ENCODE peak calls at places on chromosomes 11 and 22, in seven cellular contexts. G is ovary, B is IMR-90, C is BE2C, F is thoracic aorta, Z is transverse colon, E is DND-41. L is an unnamed sample. For H3K4me1, the result is how much of the 10 kb centered on the place peaks cover.

GRCh38 chr11:47234669-47235075 is 13.9 kb downstream of the ACP2 start:
- DNase-seq in G (peak), B (peak), C (peak), F (no peak), Z (peak), E (peak), L (no peak)

GRCh38 chr22:36938886-36939285 is 25.5 kb downstream of the CSF2RB start:
- DNase-seq in G (no peak), B (no peak), C (no peak), F (no peak), Z (no peak), E (no peak), L (no peak)

GRCh38 chr11:64244107-64244506 is 2.6 kb downstream of the PPP1R14B start:
- DNase-seq in G (no peak), B (no peak), C (no peak), F (no peak), Z (no peak), E (no peak), L (no peak)

GRCh38 chr11:78787696-78788095 is 213.0 kb upstream of the NARS2 start:
- DNase-seq in G (no peak), B (no peak), C (no peak), F (no peak), Z (no peak), E (no peak), L (no peak)

GRCh38 chr11:67024410-67024809 is 1.5 kb downstream of the SYT12 start:
- DNase-seq in G (no peak), B (no peak), C (no peak), F (no peak), Z (no peak), E (peak), L (no peak)

GRCh38 chr11:127247261-127247660 is 246.7 kb upstream of the KIRREL3 start:
- DNase-seq in G (no peak), B (no peak), C (no peak), F (no peak), Z (no peak), E (no peak), L (no peak)

GRCh38 chr22:31241936-31242335 is 29.8 kb downstream of the LIMK2 start:
- DNase-seq in G (no peak), B (peak), C (no peak), F (no peak), Z (no peak), E (no peak), L (no peak)

GRCh38 chr22:46352691-46353386 is 17.3 kb downstream of the TRMU start:
- DNase-seq in G (no peak), B (peak), C (peak), F (no peak), Z (peak), E (peak), L (no peak)

GRCh38 chr11:120209750-120210650 is 832 bp upstream of the OAF start:
- DNase-seq in G (no peak), B (no peak), C (no peak), F (no peak), Z (no peak), E (no peak), L (no peak)

GRCh38 chr11:104852811-104853210 is 45.4 kb downstream of the CASP12 start:
- DNase-seq in G (no peak), B (peak), C (no peak), F (no peak), Z (no peak), E (no peak), L (no peak)

GRCh38 chr22:31148953-31149627 is 8.8 kb upstream of the PLA2G3 start:
- DNase-seq in G (peak), B (peak), C (peak), F (no peak), Z (peak), E (peak), L (peak)

GRCh38 chr11:72598901-72599300 is 75.3 kb downstream of the PDE2A start:
- DNase-seq in G (peak), B (peak), C (peak), F (no peak), Z (peak), E (no peak), L (peak)

GRCh38 chr22:36734171-36735058 is 30.9 kb upstream of the CACNG2 start:
- DNase-seq in G (no peak), B (peak), C (no peak), F (no peak), Z (no peak), E (peak), L (no peak)

GRCh38 chr22:35915477-35916013 is 113.1 kb downstream of the RBFOX2 start:
- DNase-seq in G (no peak), B (peak), C (no peak), F (no peak), Z (no peak), E (no peak), L (no peak)

GRCh38 chr11:117815262-117815803 is 9.2 kb downstream of the FXYD2 start:
- DNase-seq in G (no peak), B (no peak), C (no peak), F (no peak), Z (peak), E (peak), L (no peak)

GRCh38 chr11:64842851-64843841 is 1.3 kb downstream of the CDC42BPG start:
- DNase-seq in G (no peak), B (no peak), C (no peak), F (no peak), Z (peak), E (no peak), L (peak)

GRCh38 chr22:49827853-49828598 is at the start of gene BRD1:
- DNase-seq in G (peak), B (peak), C (peak), F (no peak), Z (peak), E (peak), L (no peak)

GRCh38 chr11:132683602-132684001 is 848.7 kb downstream of the OPCML start:
- DNase-seq in G (no peak), B (peak), C (no peak), F (no peak), Z (no peak), E (no peak), L (no peak)

GRCh38 chr11:101862410-101863233 is 52.2 kb upstream of the CEP126 start:
- DNase-seq in G (peak), B (peak), C (peak), F (no peak), Z (peak), E (no peak), L (peak)

GRCh38 chr11:61855939-61856730 is 28.0 kb downstream of the FADS2 start:
- DNase-seq in G (no peak), B (peak), C (peak), F (no peak), Z (no peak), E (no peak), L (no peak)

GRCh38 chr22:49023161-49023878 is 804.4 kb downstream of the BRD1 start:
- DNase-seq in G (no peak), B (no peak), C (no peak), F (no peak), Z (no peak), E (no peak), L (no peak)

GRCh38 chr11:12110714-12111481 is 508 bp downstream of the MICAL2 start:
- DNase-seq in G (peak), B (no peak), C (peak), F (no peak), Z (peak), E (no peak), L (peak)

GRCh38 chr11:128342511-128343133 is 244.7 kb downstream of the ETS1 start:
- DNase-seq in G (no peak), B (peak), C (no peak), F (no peak), Z (peak), E (peak), L (no peak)

GRCh38 chr11:12099132-12099873 is 11.1 kb upstream of the MICAL2 start:
- DNase-seq in G (no peak), B (no peak), C (no peak), F (no peak), Z (no peak), E (no peak), L (no peak)

GRCh38 chr22:35746946-35747703 is 29.5 kb downstream of the APOL5 start:
- DNase-seq in G (no peak), B (peak), C (no peak), F (no peak), Z (no peak), E (no peak), L (no peak)

GRCh38 chr22:40002935-40003715 is 8.4 kb downstream of the FAM83F start:
- DNase-seq in G (no peak), B (no peak), C (no peak), F (no peak), Z (no peak), E (no peak), L (no peak)

GRCh38 chr11:62430350-62430749 is 11.5 kb downstream of the SCGB1A1 start:
- DNase-seq in G (no peak), B (no peak), C (no peak), F (no peak), Z (no peak), E (no peak), L (no peak)

GRCh38 chr11:70328556-70328955 is 58.1 kb downstream of the PPFIA1 start:
- DNase-seq in G (no peak), B (no peak), C (no peak), F (no peak), Z (no peak), E (no peak), L (no peak)

GRCh38 chr11:112348480-112349029 is 87.9 kb upstream of the PLET1 start:
- DNase-seq in G (no peak), B (no peak), C (no peak), F (no peak), Z (no peak), E (no peak), L (no peak)

GRCh38 chr11:133134561-133135173 is 397.6 kb downstream of the OPCML start:
- DNase-seq in G (no peak), B (peak), C (peak), F (no peak), Z (peak), E (peak), L (peak)

GRCh38 chr11:72789493-72790131 is 4.2 kb downstream of the STARD10 start:
- DNase-seq in G (no peak), B (peak), C (no peak), F (no peak), Z (no peak), E (no peak), L (no peak)

GRCh38 chr11:65471410-65471762 is 27.5 kb upstream of the MALAT1 start:
- DNase-seq in G (peak), B (peak), C (peak), F (peak), Z (peak), E (peak), L (peak)

GRCh38 chr11:27451528-27451927 is 21.1 kb downstream of the LGR4 start:
- DNase-seq in G (no peak), B (no peak), C (no peak), F (no peak), Z (no peak), E (no peak), L (no peak)

GRCh38 chr11:130322126-130322525 is 7.4 kb upstream of the ZBTB44 start:
- DNase-seq in G (no peak), B (no peak), C (no peak), F (no peak), Z (no peak), E (no peak), L (no peak)

GRCh38 chr22:50532824-50533344 is 3.1 kb upstream of the TYMP start:
- DNase-seq in G (no peak), B (no peak), C (no peak), F (no peak), Z (no peak), E (no peak), L (no peak)

GRCh38 chr11:8941341-8942103 is 1.3 kb downstream of the ASCL3 start:
- DNase-seq in G (no peak), B (no peak), C (no peak), F (no peak), Z (no peak), E (no peak), L (no peak)

GRCh38 chr22:23305922-23306374 is 125.6 kb downstream of the BCR start:
- DNase-seq in G (peak), B (peak), C (peak), F (peak), Z (peak), E (no peak), L (no peak)

DNA sequence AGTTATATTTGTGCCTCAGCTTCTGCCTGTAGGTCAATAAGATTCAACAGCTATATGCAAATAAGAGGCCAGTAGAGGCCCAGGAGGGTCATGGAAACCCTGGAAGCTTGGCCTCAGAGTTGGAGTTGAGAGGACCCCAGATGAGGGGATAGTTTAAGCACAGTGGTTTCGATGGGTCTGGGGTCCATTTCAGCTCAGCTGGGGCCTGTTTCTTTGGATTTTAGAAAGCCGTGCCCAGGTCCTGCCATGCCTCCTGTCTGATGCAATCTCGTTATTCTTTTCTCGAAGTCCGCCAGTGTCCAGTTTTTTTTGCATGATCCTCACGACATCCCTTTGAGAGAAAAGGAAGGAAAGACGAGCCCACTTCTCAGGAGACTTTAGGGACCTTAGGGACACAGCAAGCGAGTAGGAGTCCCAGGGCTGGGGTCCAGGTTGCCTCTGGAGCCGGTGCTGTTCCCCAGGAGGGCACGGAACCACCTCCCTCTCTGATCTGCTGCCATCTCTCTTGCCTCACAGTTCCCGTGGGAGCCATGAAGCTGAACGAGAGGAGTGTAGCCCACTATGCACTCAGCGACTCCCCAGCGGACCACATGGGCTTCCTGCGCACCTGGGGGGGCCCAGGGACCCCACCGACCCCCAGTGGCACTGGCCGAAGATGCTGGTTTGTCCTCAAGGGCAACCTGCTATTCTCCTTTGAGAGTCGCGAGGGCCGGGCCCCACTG is 2.6 kb upstream of the SMDT1 start:
- DNase-seq in G (no peak), B (no peak), C (no peak), F (no peak), Z (no peak), E (no peak), L (no peak)
- H3K4me1 ChIP-seq in G (under half), B (under half), C (under half), F (half or more), Z (half or more), E (under half), L (under half)

DNA sequence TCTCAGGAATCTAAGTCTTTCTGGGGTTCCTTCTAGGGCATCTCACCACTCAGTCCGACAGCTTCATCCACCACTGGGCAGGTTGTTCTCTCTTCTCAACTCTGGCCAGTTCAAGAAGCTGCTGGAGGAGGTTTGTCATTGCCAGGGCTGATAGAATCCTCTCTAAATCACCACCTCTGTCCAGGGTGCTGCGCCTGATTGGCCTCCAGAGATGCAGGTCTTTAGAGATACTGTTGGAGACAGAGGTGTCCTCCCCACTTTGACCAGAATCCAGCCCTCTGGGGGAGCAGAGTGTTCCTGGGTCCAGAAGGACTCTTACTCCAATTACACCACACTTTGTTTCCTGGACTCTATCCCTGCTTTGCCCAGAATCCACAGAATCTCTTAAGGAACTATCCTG is 90.2 kb downstream of the NELL1 start:
- DNase-seq in G (no peak), B (no peak), C (no peak), F (no peak), Z (no peak), E (no peak), L (no peak)
- TF ChIP-seq CTCF in G (no peak), B (no peak), C (no peak), F (no peak), Z (no peak), E (no peak), L (no peak)

GRCh38 chr11:57303990-57304579 is 20.7 kb downstream of the TNKS1BP1 start:
- DNase-seq in G (no peak), B (no peak), C (peak), F (no peak), Z (no peak), E (no peak), L (no peak)
- H3K4me1 ChIP-seq in G (under half), B (under half), C (under half), F (under half), Z (under half), E (under half), L (under half)

GRCh38 chr11:35253237-35253636 is 114.3 kb downstream of the CD44 start:
- DNase-seq in G (no peak), B (peak), C (no peak), F (no peak), Z (no peak), E (no peak), L (no peak)
- TF ChIP-seq CTCF in G (no peak), B (no peak), C (no peak), F (no peak), Z (no peak), E (no peak), L (no peak)

GRCh38 chr11:57322881-57323467 is 1.8 kb downstream of the TNKS1BP1 start:
- DNase-seq in G (no peak), B (no peak), C (no peak), F (no peak), Z (no peak), E (no peak), L (no peak)
- H3K4me1 ChIP-seq in G (under half), B (under half), C (under half), F (half or more), Z (half or more), E (half or more), L (half or more)

GRCh38 chr11:75014129-75014528 is 25.4 kb downstream of the NEU3 start:
- DNase-seq in G (no peak), B (peak), C (no peak), F (no peak), Z (no peak), E (no peak), L (no peak)
- TF ChIP-seq CTCF in G (no peak), B (peak), C (no peak), F (no peak), Z (no peak), E (no peak), L (no peak)

GRCh38 chr11:68329993-68330699 is 17.8 kb downstream of the LRP5 start:
- DNase-seq in G (no peak), B (peak), C (peak), F (no peak), Z (no peak), E (no peak), L (no peak)

GRCh38 chr11:68329496-68329895 is 17.1 kb downstream of the LRP5 start:
- DNase-seq in G (no peak), B (no peak), C (no peak), F (no peak), Z (no peak), E (no peak), L (no peak)

GRCh38 chr11:68326334-68327215 is 14.2 kb downstream of the LRP5 start:
- DNase-seq in G (no peak), B (no peak), C (no peak), F (no peak), Z (peak), E (no peak), L (no peak)

GRCh38 chr11:68327586-68328370 is 15.4 kb downstream of the LRP5 start:
- DNase-seq in G (no peak), B (no peak), C (no peak), F (no peak), Z (no peak), E (peak), L (no peak)

DNA sequence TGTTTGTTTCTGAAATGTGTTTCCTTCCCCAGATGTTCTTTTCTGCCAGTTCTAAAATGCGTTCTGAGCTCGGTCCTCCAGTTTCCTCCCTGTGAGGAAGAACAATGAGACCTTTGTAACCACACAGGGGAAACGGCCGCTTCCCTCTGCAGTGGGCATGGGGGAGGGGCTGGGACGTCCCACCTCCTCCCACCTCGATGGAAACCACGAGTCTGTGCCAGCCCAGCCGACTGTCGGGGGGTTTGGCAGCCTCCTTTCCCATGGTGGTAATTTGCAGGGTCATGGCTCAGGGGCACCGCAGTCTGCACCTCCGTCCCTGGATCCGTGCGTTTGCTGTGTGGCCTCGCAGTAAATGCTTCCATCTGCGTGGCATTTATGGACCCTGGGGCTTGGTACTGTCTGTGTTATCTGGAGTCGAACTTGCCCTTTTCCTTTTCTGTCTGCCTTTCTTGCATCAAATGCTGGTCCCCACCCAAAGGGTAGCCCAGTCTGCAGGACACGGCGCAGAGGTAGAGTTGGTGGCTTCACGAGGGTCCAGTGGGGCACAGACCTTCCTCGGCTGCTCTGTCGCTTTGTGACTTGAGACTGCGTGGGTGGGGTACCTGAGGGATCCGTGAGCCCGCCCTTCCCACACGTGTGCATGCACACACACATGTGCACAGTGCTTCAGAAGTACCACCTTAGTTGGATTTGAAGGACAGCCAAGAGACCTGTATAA is 16.1 kb downstream of the LRP5 start:
- DNase-seq in G (no peak), B (no peak), C (peak), F (no peak), Z (peak), E (peak), L (no peak)
- H3K4me1 ChIP-seq in G (under half), B (under half), C (under half), F (half or more), Z (half or more), E (half or more), L (under half)

GRCh38 chr11:59193741-59194140 is 19.0 kb downstream of the MPEG1 start:
- DNase-seq in G (no peak), B (no peak), C (no peak), F (no peak), Z (no peak), E (no peak), L (no peak)
- TF ChIP-seq CTCF in G (no peak), B (no peak), C (no peak), F (no peak), Z (no peak), E (no peak), L (no peak)

DNA sequence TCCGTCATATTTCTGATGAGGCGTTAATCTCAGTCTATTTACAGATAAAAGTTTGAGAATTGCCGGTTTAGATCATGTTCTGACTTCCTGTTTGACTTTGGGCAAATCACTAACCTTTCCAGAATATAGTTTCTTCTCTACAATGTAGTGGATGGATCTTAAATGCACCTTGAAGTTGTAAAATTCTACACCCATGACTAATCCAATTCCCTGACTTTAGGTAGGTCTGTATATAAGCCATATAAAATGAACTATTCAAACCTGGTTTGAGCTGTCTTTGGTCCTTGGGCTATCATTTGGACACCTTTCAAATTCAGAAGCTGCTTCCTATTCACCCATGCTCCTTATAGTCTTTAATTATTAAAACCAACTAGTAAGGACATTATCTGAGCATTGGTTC is 52.2 kb upstream of the BLID start:
- DNase-seq in G (no peak), B (no peak), C (no peak), F (no peak), Z (no peak), E (no peak), L (no peak)
- H3K4me1 ChIP-seq in G (under half), B (under half), C (under half), F (half or more), Z (under half), E (under half), L (under half)

L was measured in Caco-2.